ENCODE peak calls at places on chromosomes 16 and 17, in eight cellular contexts. K is transverse colon; U is prostate gland; C is CD4-positive, alpha-beta T cell; T is endothelial cell; H is omental fat pad; V is PC-9; G is cardiac fibroblast. I is an unnamed sample.

GRCh38 chr17:73228748-73229236 is 32.9 kb downstream of the CPSF4L start:
- DNase-seq in C (no peak), K (peak), V (peak), U (peak), G (peak), T (no peak), H (peak), I (no peak)

GRCh38 chr17:4672726-4673125 is 31.2 kb downstream of the PELP1 start:
- DNase-seq in V (no peak), G (no peak), U (no peak), T (no peak), H (no peak), C (no peak), K (no peak), I (no peak)

GRCh38 chr16:85878875-85879274 is 20.1 kb upstream of the IRF8 start:
- DNase-seq in U (no peak), K (no peak), C (no peak), G (peak), H (no peak), T (peak), V (peak), I (no peak)

GRCh38 chr16:50434872-50435478 is 66.2 kb upstream of the BRD7 start:
- DNase-seq in V (no peak), U (no peak), G (no peak), H (no peak), C (no peak), T (no peak), K (no peak), I (no peak)

GRCh38 chr16:88768041-88768876 is 16.8 kb downstream of the PIEZO1 start:
- DNase-seq in G (peak), T (no peak), K (peak), H (no peak), U (no peak), C (no peak), V (no peak), I (no peak)

GRCh38 chr16:88387177-88387576 is 4.4 kb downstream of the ZNF469 start:
- DNase-seq in C (no peak), V (no peak), G (no peak), T (no peak), K (no peak), H (no peak), U (no peak), I (no peak)

GRCh38 chr17:6796887-6797490 is 21.0 kb downstream of the FBXO39 start:
- DNase-seq in T (no peak), G (no peak), U (no peak), V (peak), H (no peak), C (no peak), K (no peak), I (no peak)

GRCh38 chr16:56221995-56222394 is 30.7 kb downstream of the GNAO1 start:
- DNase-seq in U (no peak), G (no peak), K (no peak), C (no peak), H (no peak), T (no peak), V (no peak), I (no peak)

GRCh38 chr17:48335858-48336500 is 94.0 kb downstream of the SKAP1 start:
- DNase-seq in T (no peak), C (no peak), G (peak), V (peak), K (no peak), H (no peak), U (no peak), I (no peak)

GRCh38 chr17:5644065-5644464 is 59.8 kb upstream of the NLRP1 start:
- DNase-seq in H (no peak), K (no peak), U (no peak), V (no peak), T (no peak), C (no peak), G (no peak), I (no peak)

GRCh38 chr16:79651363-79651762 is 50.8 kb upstream of the MAF start:
- DNase-seq in V (no peak), T (no peak), K (peak), H (no peak), G (peak), U (peak), C (no peak), I (no peak)

GRCh38 chr16:72760581-72760980 is 287.3 kb downstream of the ZFHX3 start:
- DNase-seq in H (no peak), K (no peak), C (no peak), V (no peak), G (peak), T (no peak), U (no peak), I (no peak)

GRCh38 chr17:5562172-5562571 is 22.1 kb downstream of the NLRP1 start:
- DNase-seq in V (no peak), C (no peak), G (no peak), T (no peak), H (no peak), K (no peak), U (no peak), I (no peak)

GRCh38 chr17:80386341-80386740 is 28.6 kb upstream of the ENDOV start:
- DNase-seq in G (no peak), U (no peak), K (no peak), C (no peak), H (no peak), V (no peak), T (no peak), I (no peak)

GRCh38 chr17:4365628-4366311 is 705 bp downstream of the UBE2G1 start:
- DNase-seq in T (peak), C (no peak), G (peak), U (peak), K (peak), H (no peak), V (no peak), I (peak)

GRCh38 chr16:9625122-9625521 is 533.7 kb downstream of the HAPSTR1 start:
- DNase-seq in H (no peak), K (no peak), U (peak), G (no peak), C (no peak), V (no peak), T (no peak), I (no peak)

GRCh38 chr16:66275795-66276428 is 90.6 kb upstream of the CDH5 start:
- DNase-seq in U (no peak), G (peak), H (no peak), V (peak), T (peak), C (no peak), K (peak), I (peak)

GRCh38 chr17:47252209-47252608 is 1.4 kb upstream of the ITGB3 start:
- DNase-seq in V (peak), C (no peak), T (no peak), H (no peak), G (no peak), U (no peak), K (no peak), I (no peak)

GRCh38 chr17:47252766-47253512 is 688 bp upstream of the ITGB3 start:
- DNase-seq in T (no peak), V (no peak), K (no peak), G (no peak), U (no peak), C (no peak), H (no peak), I (no peak)

GRCh38 chr17:47254403-47254943 is 846 bp downstream of the ITGB3 start:
- DNase-seq in V (no peak), C (no peak), G (no peak), K (no peak), T (no peak), U (no peak), H (no peak), I (no peak)

GRCh38 chr17:47251421-47251940 is 2.1 kb upstream of the ITGB3 start:
- DNase-seq in H (no peak), C (no peak), V (no peak), K (no peak), G (no peak), T (no peak), U (no peak), I (no peak)

GRCh38 chr17:47253541-47254402 is at the start of gene ITGB3:
- DNase-seq in H (no peak), U (peak), G (peak), V (peak), C (peak), T (peak), K (peak), I (peak)
- TF ChIP-seq CTCF in H (no peak), U (no peak), G (peak), V (peak), C (no peak), T (no peak), K (no peak), I (peak)

GRCh38 chr17:50847566-50847965 is 12.2 kb downstream of the WFIKKN2 start:
- DNase-seq in T (no peak), H (no peak), K (no peak), U (no peak), G (no peak), V (peak), C (no peak), I (no peak)

GRCh38 chr17:50850640-50851039 is 15.3 kb downstream of the WFIKKN2 start:
- DNase-seq in U (no peak), K (no peak), T (no peak), H (no peak), C (no peak), G (no peak), V (no peak), I (no peak)

GRCh38 chr17:50845260-50846147 is 10.1 kb downstream of the WFIKKN2 start:
- DNase-seq in K (no peak), U (no peak), C (no peak), H (no peak), V (peak), T (no peak), G (no peak), I (no peak)

GRCh38 chr17:50848691-50849090 is 13.3 kb downstream of the WFIKKN2 start:
- DNase-seq in K (no peak), C (no peak), G (no peak), H (no peak), U (no peak), V (no peak), T (no peak), I (no peak)

DNA sequence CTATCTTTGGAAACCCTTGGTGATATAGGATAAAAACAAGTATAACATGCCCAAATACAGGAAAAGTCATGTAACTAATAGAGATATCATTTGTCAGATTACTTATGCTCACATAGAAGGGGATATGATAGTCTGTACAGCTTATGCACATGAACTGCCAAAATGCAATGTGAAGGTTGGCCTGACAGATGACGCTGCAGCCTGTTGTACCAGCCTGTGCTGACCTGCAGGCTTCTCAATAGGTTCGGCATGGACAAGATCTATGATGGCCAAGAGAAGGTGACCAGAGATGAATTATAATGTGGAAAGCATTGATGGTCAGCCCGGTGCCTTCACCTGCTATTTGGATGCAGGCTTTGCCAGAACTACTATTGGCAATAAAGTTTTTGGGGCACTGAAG is 12.7 kb downstream of the WFIKKN2 start:
- DNase-seq in V (no peak), H (no peak), K (no peak), T (no peak), G (no peak), C (no peak), U (no peak), I (no peak)
- TF ChIP-seq CTCF in V (no peak), H (no peak), K (no peak), T (no peak), G (no peak), C (no peak), U (no peak), I (no peak)

GRCh38 chr16:57775661-57776469 is 26.4 kb downstream of the KIFC3 start:
- DNase-seq in U (no peak), H (no peak), T (peak), K (peak), G (peak), C (no peak), V (no peak), I (peak)
- TF ChIP-seq CTCF in U (no peak), H (no peak), T (peak), K (peak), G (no peak), C (no peak), V (no peak), I (peak)

DNA sequence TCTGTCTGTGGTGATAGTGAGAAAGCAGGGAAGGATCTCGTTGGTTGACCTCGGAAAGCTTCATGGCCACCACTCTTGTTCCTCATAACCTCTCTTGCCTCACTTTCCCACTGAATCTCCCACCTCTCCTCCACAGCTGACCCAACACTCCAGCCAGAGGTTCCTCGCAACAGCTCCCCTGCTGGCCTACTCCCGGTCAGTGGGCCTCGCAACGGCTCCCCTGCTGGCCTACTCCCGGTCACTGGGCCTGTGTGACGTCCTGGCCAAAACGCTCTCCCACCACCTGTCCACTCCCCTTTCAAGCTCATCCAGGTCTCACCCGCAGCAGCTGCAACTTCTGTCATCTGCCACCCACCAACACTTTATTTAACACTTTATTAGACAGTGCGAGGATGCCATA is 149.1 kb downstream of the VPS53 start:
- DNase-seq in K (no peak), U (no peak), T (peak), V (no peak), C (no peak), H (no peak), G (no peak), I (peak)
- TF ChIP-seq CTCF in K (no peak), U (no peak), T (no peak), V (no peak), C (no peak), H (no peak), G (peak), I (no peak)

DNA sequence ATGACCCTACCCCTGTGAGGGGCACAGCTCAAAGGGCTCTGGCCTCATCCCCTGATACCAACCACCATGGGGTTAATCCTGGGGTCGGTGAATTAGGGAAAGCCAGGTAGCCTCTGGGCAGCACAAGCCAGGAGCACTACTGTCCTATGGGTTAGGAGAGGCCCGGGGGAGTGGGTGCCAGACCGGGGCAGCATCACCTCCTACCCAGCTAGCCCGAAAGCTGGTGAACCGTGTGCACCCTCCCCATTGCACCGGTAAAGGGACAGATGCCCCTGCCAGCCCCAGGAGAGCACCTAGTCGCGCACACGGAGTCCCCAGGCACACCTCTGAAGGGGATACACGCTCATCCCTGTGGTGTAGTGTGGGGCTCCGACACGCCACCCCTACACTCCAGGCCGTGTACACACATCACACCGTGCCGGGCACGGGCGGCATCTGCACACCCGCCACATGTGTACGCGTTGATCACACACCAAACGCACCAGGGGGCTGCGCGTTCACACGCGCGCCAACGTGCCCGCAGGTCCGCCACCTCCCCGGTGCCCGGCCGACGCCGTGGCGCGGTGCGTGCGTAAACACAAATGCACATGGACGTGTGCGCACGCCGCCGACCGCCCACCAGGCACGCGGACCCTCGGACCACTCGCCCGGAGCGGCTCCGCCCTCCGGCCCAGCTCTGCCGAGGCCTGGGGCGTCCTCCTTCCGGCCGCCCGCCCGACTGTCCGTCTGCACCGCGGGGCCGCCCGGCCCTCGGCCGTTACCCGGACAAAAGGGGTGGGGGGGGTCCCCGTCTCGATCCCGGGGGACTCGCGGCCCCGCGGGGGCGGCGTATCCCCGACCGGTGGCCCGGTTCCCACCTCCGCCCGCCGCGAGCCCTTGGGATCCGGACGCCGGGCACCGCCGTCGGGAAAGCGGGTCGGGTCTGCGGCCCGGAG is 785 bp downstream of the UBALD1 start:
- DNase-seq in K (peak), T (peak), U (no peak), C (peak), H (no peak), G (peak), V (no peak), I (peak)
- TF ChIP-seq CTCF in K (no peak), T (no peak), U (no peak), C (no peak), H (no peak), G (no peak), V (no peak), I (no peak)

GRCh38 chr17:82616021-82616703 is 32.1 kb downstream of the WDR45B start:
- DNase-seq in U (no peak), G (no peak), K (no peak), C (no peak), H (no peak), V (no peak), T (no peak), I (no peak)

GRCh38 chr17:82613283-82614094 is 34.8 kb downstream of the WDR45B start:
- DNase-seq in G (no peak), V (no peak), T (no peak), H (no peak), K (no peak), C (no peak), U (peak), I (no peak)

GRCh38 chr17:82619211-82619610 is 29.0 kb downstream of the WDR45B start:
- DNase-seq in K (no peak), C (no peak), U (no peak), T (no peak), G (no peak), H (no peak), V (no peak), I (no peak)

GRCh38 chr17:82614095-82614631 is 34.1 kb downstream of the WDR45B start:
- DNase-seq in G (no peak), K (no peak), C (no peak), H (no peak), V (no peak), T (no peak), U (no peak), I (no peak)

GRCh38 chr17:82615084-82616020 is 32.9 kb downstream of the WDR45B start:
- DNase-seq in U (no peak), H (no peak), V (no peak), K (no peak), T (no peak), G (no peak), C (no peak), I (no peak)
- TF ChIP-seq CTCF in U (no peak), H (no peak), V (no peak), K (no peak), T (no peak), G (no peak), C (no peak), I (no peak)

I was measured in neural crest cell.